ENCODE peak calls at places on chromosomes 1 and 21, in eight cellular contexts. E is AG08396, Y is LHCN-M2, P is nephron progenitor cell, B is midbrain, H is putamen, Q is sciatic nerve, S is cardiac fibroblast. W is an unnamed sample.
A peak's percentile ranks its signal among the peaks of the same experiment; 100 is the strongest.

GRCh38 chr1:119440908-119441307 is 26.0 kb downstream of the HSD3B2 start:
- DNase-seq in S (no peak), Y (no peak), E (no peak), Q (no peak), B (no peak), H (no peak), P (no peak), W (no peak)

GRCh38 chr1:48493970-48494769 is 22.2 kb upstream of the SPATA6 start:
- DNase-seq in P (no peak), S (peak; percentile 94), B (peak; percentile 79), E (peak; percentile 74), H (peak; percentile 88), Y (peak; percentile 96), Q (no peak), W (peak; percentile 93)

GRCh38 chr1:68117416-68117815 is 67.0 kb upstream of the DIRAS3 start:
- DNase-seq in Q (no peak), B (no peak), S (no peak), E (no peak), Y (no peak), P (no peak), H (no peak), W (no peak)

GRCh38 chr21:45640001-45640887 is 3.3 kb upstream of the PCBP3 start:
- DNase-seq in S (no peak), H (no peak), P (no peak), E (no peak), Y (no peak), Q (no peak), B (no peak), W (no peak)

GRCh38 chr1:242651817-242652216 is 127.3 kb upstream of the PLD5 start:
- DNase-seq in E (no peak), P (peak; percentile 22), H (no peak), Y (peak; percentile 5), S (no peak), B (no peak), Q (no peak), W (no peak)

GRCh38 chr1:228684609-228685008 is 50.7 kb upstream of the RHOU start:
- DNase-seq in B (no peak), S (no peak), P (no peak), Y (no peak), E (no peak), Q (no peak), H (no peak), W (no peak)

GRCh38 chr1:185804608-185805007 is 70.4 kb downstream of the HMCN1 start:
- DNase-seq in Q (no peak), P (no peak), Y (no peak), S (no peak), E (no peak), B (no peak), H (no peak), W (no peak)

GRCh38 chr1:168513656-168514404 is 30.0 kb downstream of the XCL2 start:
- DNase-seq in B (no peak), P (no peak), E (no peak), Y (no peak), Q (no peak), H (no peak), S (peak; percentile 11), W (no peak)

GRCh38 chr1:209759829-209760359 is 4.0 kb downstream of the TRAF3IP3 start:
- DNase-seq in E (no peak), Y (no peak), P (no peak), B (no peak), S (no peak), Q (no peak), H (no peak), W (no peak)

GRCh38 chr1:174686213-174686612 is 238.4 kb downstream of the GPR52 start:
- DNase-seq in Q (no peak), S (no peak), P (no peak), B (no peak), H (no peak), Y (no peak), E (no peak), W (no peak)

GRCh38 chr1:81666586-81666985 is 134.1 kb upstream of the ADGRL2 start:
- DNase-seq in Q (no peak), H (no peak), B (no peak), S (no peak), P (no peak), Y (no peak), E (no peak), W (no peak)

GRCh38 chr1:85397490-85398044 is 67.4 kb downstream of the DDAH1 start:
- DNase-seq in E (no peak), H (no peak), S (no peak), P (no peak), B (no peak), Q (no peak), Y (no peak), W (no peak)

GRCh38 chr1:234915923-234916675 is 212.5 kb downstream of the TOMM20 start:
- DNase-seq in H (no peak), Q (peak; percentile 47), Y (peak; percentile 35), S (peak; percentile 16), P (no peak), E (no peak), B (no peak), W (no peak)

GRCh38 chr1:75855010-75855409 is 58.3 kb downstream of the MSH4 start:
- DNase-seq in E (no peak), Y (peak; percentile 6), H (no peak), Q (no peak), B (no peak), P (no peak), S (peak; percentile 56), W (no peak)

GRCh38 chr1:76080552-76081093 is 6.1 kb downstream of the ST6GALNAC3 start:
- DNase-seq in S (no peak), P (no peak), E (no peak), B (no peak), H (no peak), Y (no peak), Q (no peak), W (no peak)

GRCh38 chr1:202205523-202206190 is 12.1 kb downstream of the LGR6 start:
- DNase-seq in P (no peak), Y (no peak), Q (no peak), H (no peak), E (no peak), B (no peak), S (peak; percentile 27), W (no peak)

GRCh38 chr1:193625255-193625654 is 438.8 kb upstream of the B3GALT2 start:
- DNase-seq in S (no peak), H (no peak), P (no peak), E (no peak), Y (peak; percentile 50), Q (no peak), B (no peak), W (no peak)

GRCh38 chr1:116515702-116516101 is 55.1 kb downstream of the CD58 start:
- DNase-seq in E (no peak), H (no peak), P (no peak), S (no peak), B (no peak), Q (no peak), Y (no peak), W (no peak)

GRCh38 chr1:184014271-184014670 is 23.3 kb downstream of the COLGALT2 start:
- DNase-seq in P (no peak), Y (no peak), Q (no peak), E (no peak), S (no peak), H (no peak), B (no peak), W (no peak)

GRCh38 chr1:51506537-51506936 is 12.5 kb downstream of the EPS15 start:
- DNase-seq in E (peak; percentile 20), B (no peak), H (no peak), Y (peak; percentile 85), Q (no peak), S (peak; percentile 93), P (no peak), W (peak; percentile 34)

GRCh38 chr1:18299441-18300338 is 181.0 kb upstream of the KLHDC7A start:
- DNase-seq in B (no peak), P (peak; percentile 34), S (peak; percentile 2), H (no peak), E (no peak), Y (no peak), Q (no peak), W (no peak)

GRCh38 chr1:36576118-36576517 is 93.4 kb upstream of the CSF3R start:
- DNase-seq in Q (peak; percentile 77), P (peak; percentile 91), H (no peak), S (peak; percentile 50), Y (peak; percentile 7), E (peak; percentile 83), B (peak; percentile 34), W (peak; percentile 26)

GRCh38 chr1:112866981-112867380 is 89.0 kb downstream of the SLC16A1 start:
- DNase-seq in H (no peak), E (no peak), Q (no peak), Y (no peak), B (no peak), S (no peak), P (no peak), W (no peak)

GRCh38 chr1:93620169-93620840 is 61.3 kb downstream of the BCAR3 start:
- DNase-seq in S (no peak), Y (no peak), H (no peak), E (no peak), B (no peak), Q (no peak), P (no peak), W (no peak)

GRCh38 chr21:35649186-35649585 is 411.1 kb downstream of the SETD4 start:
- DNase-seq in S (peak; percentile 53), Q (no peak), H (no peak), Y (peak; percentile 42), P (no peak), B (no peak), E (peak; percentile 47), W (no peak)

GRCh38 chr1:212607206-212607923 is 1.2 kb upstream of the ATF3 start:
- DNase-seq in B (no peak), P (peak; percentile 28), Y (no peak), E (no peak), S (peak; percentile 29), H (no peak), Q (peak; percentile 71), W (no peak)

GRCh38 chr1:172567720-172568119 is 34.8 kb downstream of the SUCO start:
- DNase-seq in Q (no peak), Y (no peak), E (no peak), B (no peak), H (no peak), S (no peak), P (no peak), W (no peak)

GRCh38 chr1:25232866-25233784 is 823 bp upstream of the SYF2 start:
- DNase-seq in Q (peak; percentile 85), Y (peak; percentile 93), B (peak; percentile 62), H (peak; percentile 74), E (peak; percentile 84), S (peak; percentile 93), P (peak; percentile 64), W (peak; percentile 77)

GRCh38 chr1:18233176-18233864 is 125.7 kb downstream of the IGSF21 start:
- DNase-seq in S (no peak), Y (no peak), E (no peak), H (no peak), Q (no peak), B (no peak), P (no peak), W (no peak)

GRCh38 chr1:18199462-18199861 is 91.9 kb downstream of the IGSF21 start:
- DNase-seq in B (no peak), E (no peak), P (no peak), Y (no peak), S (no peak), H (no peak), Q (no peak), W (no peak)

GRCh38 chr21:45551816-45552695 is 9.8 kb upstream of the SLC19A1 start:
- DNase-seq in E (no peak), S (no peak), B (no peak), Y (no peak), Q (peak; percentile 55), H (no peak), P (no peak), W (no peak)

GRCh38 chr1:194862129-194862528 is 1675.7 kb upstream of the B3GALT2 start:
- DNase-seq in S (no peak), H (no peak), P (no peak), Q (no peak), B (no peak), Y (no peak), E (no peak), W (no peak)

GRCh38 chr21:46308431-46308830 is 15.2 kb downstream of the C21orf58 start:
- DNase-seq in S (no peak), Q (no peak), B (no peak), E (no peak), P (no peak), H (no peak), Y (peak; percentile 42), W (no peak)

GRCh38 chr1:106063510-106063909 is 993.0 kb upstream of the PRMT6 start:
- DNase-seq in E (no peak), S (no peak), B (no peak), P (no peak), Y (no peak), Q (no peak), H (no peak), W (no peak)

W was measured in globus pallidus.